ENCODE peak calls at places on chromosomes 3 and 15, in four cellular contexts. X is H1, Q is HepG2, J is WTC11. E is an unnamed sample.

GRCh38 chr15:40342421-40343313 is 1.9 kb upstream of the CCDC9B start:
- DNase-seq in X (no peak), Q (no peak), J (no peak), E (no peak)

GRCh38 chr15:82263350-82263749 is 732 bp downstream of the SAXO2 start:
- DNase-seq in X (no peak), Q (peak; percentile 92), J (no peak), E (no peak)

GRCh38 chr3:46565607-46566039 is 479 bp downstream of the LRRC2 start:
- DNase-seq in J (peak; percentile 64), X (peak; percentile 77), Q (peak; percentile 27), E (no peak)

GRCh38 chr15:55322452-55322851 is 3.4 kb downstream of the PIGB start:
- DNase-seq in Q (peak; percentile 5), J (no peak), X (no peak), E (no peak)

GRCh38 chr3:192778508-192778907 is 51.2 kb upstream of the FGF12 start:
- DNase-seq in Q (no peak), X (no peak), J (no peak), E (no peak)

GRCh38 chr3:123303976-123304560 is 102.3 kb downstream of the SEC22A start:
- DNase-seq in J (no peak), X (no peak), Q (no peak), E (no peak)

GRCh38 chr15:89057506-89058133 is 30.6 kb upstream of the ABHD2 start:
- DNase-seq in X (peak; percentile 99), J (peak; percentile 95), Q (peak; percentile 62), E (peak; percentile 89)

GRCh38 chr15:39270221-39270835 is 310.6 kb upstream of the THBS1 start:
- DNase-seq in J (no peak), Q (no peak), X (no peak), E (no peak)

GRCh38 chr3:177615015-177615414 is 417.7 kb upstream of the TBL1XR1 start:
- DNase-seq in X (no peak), Q (peak; percentile 82), J (no peak), E (peak; percentile 34)

GRCh38 chr3:43748179-43748578 is 57.4 kb downstream of the ABHD5 start:
- DNase-seq in Q (no peak), J (no peak), X (no peak), E (no peak)

GRCh38 chr15:35466476-35466875 is 79.5 kb downstream of the DPH6 start:
- DNase-seq in X (no peak), J (no peak), Q (no peak), E (no peak)

GRCh38 chr15:33730815-33731214 is 237.5 kb upstream of the CHRM5 start:
- DNase-seq in Q (no peak), J (no peak), X (no peak), E (no peak)

GRCh38 chr3:55521086-55522060 is 34.3 kb upstream of the WNT5A start:
- DNase-seq in X (no peak), Q (no peak), J (no peak), E (no peak)

GRCh38 chr3:20040476-20041196 is 390 bp downstream of the KAT2B start:
- DNase-seq in J (peak; percentile 65), Q (peak; percentile 27), X (peak; percentile 71), E (peak; percentile 89)

GRCh38 chr3:43030162-43030935 is 51.2 kb downstream of the GASK1A start:
- DNase-seq in Q (no peak), X (no peak), J (no peak), E (no peak)

GRCh38 chr3:108090066-108090700 is 648 bp downstream of the CD47 start:
- DNase-seq in Q (no peak), X (peak; percentile 67), J (peak; percentile 37), E (peak; percentile 24)

GRCh38 chr3:158100681-158101080 is 5.5 kb downstream of the SHOX2 start:
- DNase-seq in Q (no peak), J (no peak), X (no peak), E (no peak)

GRCh38 chr3:134600685-134601502 is 49.9 kb downstream of the KY start:
- DNase-seq in X (peak; percentile 89), J (peak; percentile 79), Q (peak; percentile 23), E (peak; percentile 74)

GRCh38 chr15:80736571-80736970 is 41.5 kb downstream of the ABHD17C start:
- DNase-seq in Q (no peak), X (no peak), J (no peak), E (no peak)

GRCh38 chr3:188124184-188124583 is 29.8 kb upstream of the LPP start:
- DNase-seq in X (no peak), Q (peak; percentile 61), J (no peak), E (no peak)

GRCh38 chr3:197942956-197943556 is 6.9 kb upstream of the RPL35A start:
- DNase-seq in J (no peak), X (no peak), Q (no peak), E (peak; percentile 67)

GRCh38 chr15:98785796-98786581 is 137.7 kb downstream of the IGF1R start:
- DNase-seq in Q (peak; percentile 36), J (peak; percentile 50), X (no peak), E (no peak)

GRCh38 chr3:186849392-186849975 is 7.0 kb downstream of the ADIPOQ start:
- DNase-seq in J (no peak), Q (peak; percentile 67), X (no peak), E (no peak)

GRCh38 chr3:89867286-89867685 is 759.9 kb downstream of the EPHA3 start:
- DNase-seq in J (no peak), X (no peak), Q (no peak), E (no peak)

GRCh38 chr3:14536055-14536815 is 3.9 kb downstream of the GRIP2 start:
- DNase-seq in J (no peak), X (no peak), Q (no peak), E (no peak)

GRCh38 chr3:195007794-195008193 is 263.2 kb downstream of the XXYLT1 start:
- DNase-seq in X (no peak), Q (no peak), J (no peak), E (no peak)

GRCh38 chr3:157130881-157131251 is 29.1 kb downstream of the CCNL1 start:
- DNase-seq in X (no peak), J (no peak), Q (no peak), E (no peak)

GRCh38 chr3:23062582-23062981 is 140.5 kb upstream of the UBE2E2 start:
- DNase-seq in J (no peak), Q (no peak), X (no peak), E (no peak)

GRCh38 chr3:157353657-157354056 is 83.0 kb upstream of the PTX3 start:
- DNase-seq in Q (no peak), X (no peak), J (no peak), E (no peak)

GRCh38 chr3:176840604-176841287 is 356.5 kb downstream of the TBL1XR1 start:
- DNase-seq in Q (no peak), J (no peak), X (no peak), E (no peak)

GRCh38 chr15:29208352-29208751 is 61.3 kb downstream of the NSMCE3 start:
- DNase-seq in Q (no peak), J (no peak), X (no peak), E (no peak)

DNA sequence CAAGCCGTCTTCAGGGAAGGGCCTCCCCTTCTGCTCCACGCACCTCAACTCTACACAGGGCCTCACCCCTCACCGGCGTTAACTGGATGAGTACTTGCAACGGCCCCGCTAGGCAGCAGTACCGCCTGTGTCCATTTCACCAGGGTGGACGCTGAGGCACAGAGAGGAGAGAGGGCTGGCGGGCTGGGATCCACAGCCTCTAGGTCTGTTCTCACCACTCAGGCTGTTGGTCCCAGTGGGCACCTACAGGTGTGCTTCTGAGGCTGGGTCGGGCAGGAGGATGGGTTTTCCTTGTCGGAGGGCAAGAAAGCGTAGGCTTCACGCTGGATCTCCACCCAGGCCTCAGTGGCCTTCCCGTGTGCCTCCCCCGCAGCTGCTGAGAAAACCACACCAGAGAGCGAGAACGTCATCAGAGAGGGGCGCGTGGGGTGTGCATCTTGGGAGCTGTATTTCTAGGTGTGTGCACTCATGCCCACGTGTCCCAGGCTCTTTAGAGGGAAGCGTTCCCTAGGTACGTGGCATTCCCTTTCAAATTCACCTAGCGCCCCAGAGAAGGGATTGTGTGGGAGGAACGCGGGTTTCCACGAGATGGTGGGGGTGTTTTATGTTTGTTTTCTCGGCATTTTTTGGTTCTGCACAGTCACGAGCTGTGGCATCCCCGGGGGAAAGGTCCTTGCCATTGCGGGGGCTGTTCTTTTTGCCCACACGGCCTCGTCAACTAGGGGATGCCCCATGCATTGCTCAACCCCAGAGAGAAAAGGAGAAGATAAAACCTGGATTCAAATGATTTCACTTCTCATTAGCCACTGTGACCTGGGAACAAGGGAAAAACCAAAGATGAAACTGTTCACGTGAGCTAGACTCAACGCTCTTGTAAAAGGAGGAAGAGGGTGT is 67.7 kb downstream of the MGLL start:
- DNase-seq in Q (no peak), J (no peak), X (no peak), E (no peak)
- TF ChIP-seq CREB1 in Q (no peak), J (no peak), X (no peak), E (no peak)

GRCh38 chr3:111681705-111682426 is 86.7 kb upstream of the ZBED2 start:
- DNase-seq in J (no peak), X (no peak), Q (peak; percentile 59), E (no peak)

DNA sequence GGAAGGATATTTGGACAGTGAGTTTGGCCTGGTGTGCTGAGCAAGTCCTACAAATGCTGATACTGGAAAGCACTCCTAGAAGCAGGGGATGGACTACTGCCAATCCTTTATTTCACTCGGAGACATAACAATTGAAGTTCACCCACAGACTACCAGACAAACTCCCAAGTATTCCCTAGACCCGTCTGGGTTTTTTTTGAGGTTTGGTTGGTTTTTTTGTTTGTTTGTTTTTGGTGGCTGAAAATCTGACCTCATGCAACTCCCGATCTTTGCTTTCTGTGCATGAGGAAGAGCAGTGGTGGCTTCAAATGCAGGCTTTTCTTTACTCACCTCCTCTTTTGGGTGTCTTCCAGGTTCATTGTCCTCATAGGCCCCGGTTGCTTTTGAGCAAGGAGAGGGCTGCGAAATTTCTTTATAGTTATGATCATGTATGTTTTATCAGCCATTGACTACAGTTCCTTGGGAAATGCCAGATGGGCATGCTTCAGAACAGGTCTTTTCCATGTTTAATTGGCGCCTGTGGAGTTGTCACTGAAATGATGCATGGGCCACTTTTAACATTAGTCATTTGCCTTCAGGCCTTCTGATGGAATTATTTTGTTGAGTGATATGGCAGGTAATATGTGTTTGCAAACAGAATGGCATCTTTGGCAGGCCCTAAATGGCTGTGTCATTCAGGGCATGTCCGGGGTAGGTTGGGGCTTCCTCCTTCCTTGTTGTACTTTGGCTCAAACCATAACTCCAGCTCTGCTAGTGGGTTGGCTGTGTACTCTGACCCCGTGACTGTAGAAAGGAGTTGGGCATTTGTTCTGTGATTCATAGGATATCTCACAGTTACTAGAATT is 81.3 kb upstream of the ZBED2 start:
- DNase-seq in Q (peak; percentile 82), X (no peak), J (no peak), E (no peak)
- TF ChIP-seq JUN in Q (no peak), X (no peak), J (no peak), E (no peak)

DNA sequence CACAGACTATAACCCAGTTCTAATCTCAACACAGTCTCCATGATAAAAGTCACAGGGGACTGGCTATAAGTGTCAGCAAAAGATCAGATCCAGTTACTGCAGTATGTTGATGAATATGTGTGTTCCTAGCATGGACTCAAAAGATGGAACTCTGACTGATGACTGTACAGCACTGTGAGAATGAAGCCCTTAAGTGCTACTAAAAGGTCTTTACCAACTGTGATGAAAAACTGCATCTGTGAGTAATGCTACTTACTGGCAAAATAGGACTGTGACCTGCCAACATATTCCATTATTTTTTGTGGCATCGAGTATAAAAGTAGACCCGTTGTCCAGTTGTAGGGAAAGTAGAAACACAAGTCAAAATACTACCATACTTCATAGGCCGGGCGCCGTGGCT is 284.2 kb downstream of the ROBO2 start:
- DNase-seq in X (no peak), J (no peak), Q (no peak), E (no peak)
- TF ChIP-seq CREB1 in X (no peak), J (no peak), Q (no peak), E (no peak)

DNA sequence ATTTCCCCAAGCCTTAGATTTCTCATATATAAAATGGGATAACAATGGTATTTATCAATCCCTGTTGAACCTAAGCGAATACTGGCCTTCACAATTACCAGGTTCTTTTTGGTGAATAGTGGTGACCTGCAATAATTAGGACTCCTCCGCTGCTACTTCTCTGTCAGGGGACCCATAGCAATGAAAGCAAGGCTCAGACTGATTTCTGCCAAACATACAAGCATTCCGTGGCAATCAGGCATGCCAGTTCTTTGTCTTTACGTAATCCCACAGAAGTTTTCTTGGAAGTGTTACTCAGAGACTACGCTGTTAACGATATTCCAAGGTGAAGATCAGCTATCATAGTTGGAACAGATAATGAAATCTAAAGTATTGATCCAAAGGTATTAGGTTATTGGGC is 105.7 kb downstream of the GOLIM4 start:
- DNase-seq in X (no peak), Q (no peak), J (no peak), E (no peak)
- TF ChIP-seq JUN in X (no peak), Q (no peak), J (no peak), E (no peak)

E was measured in K562.